ENCODE peak calls at places on chromosome 6, in four cellular contexts. K is A549, X is H1, P is K562. Z is an unnamed sample.

GRCh38 chr6:12324096-12324495 is 33.9 kb downstream of the EDN1 start:
- DNase-seq in K (peak; percentile 99), X (no peak), P (no peak), Z (peak; percentile 99)

GRCh38 chr6:100506651-100507050 is 41.9 kb upstream of the SIM1 start:
- DNase-seq in K (no peak), X (no peak), P (no peak), Z (no peak)

GRCh38 chr6:165448210-165448609 is 138.8 kb upstream of the C6orf118 start:
- DNase-seq in K (peak; percentile 10), X (no peak), P (no peak), Z (no peak)

GRCh38 chr6:48834706-48835105 is 628.3 kb downstream of the MMUT start:
- DNase-seq in K (no peak), X (no peak), P (no peak), Z (no peak)

GRCh38 chr6:128605961-128606360 is 85.6 kb upstream of the PTPRK start:
- DNase-seq in K (no peak), X (no peak), P (no peak), Z (no peak)

GRCh38 chr6:138517635-138518034 is 18.3 kb upstream of the NHSL1 start:
- DNase-seq in K (peak; percentile 28), X (peak; percentile 70), P (peak; percentile 35), Z (peak; percentile 78)

GRCh38 chr6:110520188-110520956 is 44.0 kb upstream of the SLC22A16 start:
- DNase-seq in K (no peak), X (no peak), P (no peak), Z (peak; percentile 61)

GRCh38 chr6:132693478-132693877 is 20.4 kb downstream of the VNN1 start:
- DNase-seq in K (no peak), X (no peak), P (no peak), Z (no peak)

GRCh38 chr6:157571269-157571668 is 190.3 kb downstream of the ZDHHC14 start:
- DNase-seq in K (no peak), X (no peak), P (no peak), Z (no peak)

GRCh38 chr6:156842598-156843250 is 65.5 kb downstream of the ARID1B start:
- DNase-seq in K (no peak), X (no peak), P (no peak), Z (no peak)

GRCh38 chr6:126312013-126312665 is 27.8 kb upstream of the CENPW start:
- DNase-seq in K (peak; percentile 15), X (no peak), P (peak; percentile 43), Z (peak; percentile 44)

GRCh38 chr6:110864816-110865215 is 9.8 kb upstream of the AMD1 start:
- DNase-seq in K (no peak), X (no peak), P (no peak), Z (peak; percentile 40)

GRCh38 chr6:102127253-102127652 is 733.7 kb downstream of the GRIK2 start:
- DNase-seq in K (no peak), X (no peak), P (no peak), Z (no peak)

GRCh38 chr6:37134622-37135191 is 35.2 kb upstream of the PIM1 start:
- DNase-seq in K (peak; percentile 96), X (no peak), P (no peak), Z (no peak)

GRCh38 chr6:37137201-37137880 is 32.6 kb upstream of the PIM1 start:
- DNase-seq in K (peak; percentile 94), X (peak; percentile 77), P (no peak), Z (peak; percentile 93)

GRCh38 chr6:37136821-37137200 is 33.1 kb upstream of the PIM1 start:
- DNase-seq in K (no peak), X (no peak), P (no peak), Z (no peak)

GRCh38 chr6:37137881-37138568 is 31.9 kb upstream of the PIM1 start:
- DNase-seq in K (peak; percentile 84), X (peak; percentile 60), P (peak; percentile 41), Z (peak; percentile 74)

GRCh38 chr6:37135835-37136694 is 33.9 kb upstream of the PIM1 start:
- DNase-seq in K (peak; percentile 59), X (no peak), P (no peak), Z (peak; percentile 92)
- H3K4me1 ChIP-seq in K (peaks cover 79% of the 10 kb centered on the region), X (peaks cover 36% of the 10 kb centered on the region), P (peaks cover 28% of the 10 kb centered on the region), Z (peaks cover 82% of the 10 kb centered on the region)

GRCh38 chr6:34275128-34275804 is 26.5 kb upstream of the SMIM29 start:
- DNase-seq in K (no peak), X (no peak), P (peak; percentile 18), Z (no peak)
- TF ChIP-seq JUN in K (no peak), X (no peak), P (no peak), Z (no peak)

GRCh38 chr6:148513145-148514071 is 170.8 kb downstream of the SASH1 start:
- DNase-seq in K (no peak), X (no peak), P (no peak), Z (no peak)
- H3K4me1 ChIP-seq in K (no peaks in the 10 kb centered on the region), X (peaks cover 18% of the 10 kb centered on the region), P (no peaks in the 10 kb centered on the region), Z (no peaks in the 10 kb centered on the region)

GRCh38 chr6:14959324-14959885 is 286.5 kb upstream of the JARID2 start:
- DNase-seq in K (no peak), X (no peak), P (no peak), Z (no peak)

GRCh38 chr6:14951704-14952103 is 294.2 kb upstream of the JARID2 start:
- DNase-seq in K (no peak), X (no peak), P (no peak), Z (no peak)

GRCh38 chr6:14953806-14954205 is 292.1 kb upstream of the JARID2 start:
- DNase-seq in K (no peak), X (no peak), P (no peak), Z (no peak)

GRCh38 chr6:14957355-14958059 is 288.4 kb upstream of the JARID2 start:
- DNase-seq in K (no peak), X (no peak), P (no peak), Z (no peak)
- TF ChIP-seq JUN in K (no peak), X (no peak), P (no peak), Z (no peak)

GRCh38 chr6:26044140-26045045 is 42.8 kb upstream of the HFE start:
- DNase-seq in K (peak; percentile 57), X (no peak), P (no peak), Z (peak; percentile 86)
- H3K4me1 ChIP-seq in K (peaks cover 11% of the 10 kb centered on the region), X (peaks cover 2% of the 10 kb centered on the region), P (no peaks in the 10 kb centered on the region), Z (peaks cover 31% of the 10 kb centered on the region)

Z was measured in HepG2.